ENCODE peak calls at places on chromosomes 1 and 21, in eight cellular contexts. Q, H, G, J, P, V, X and Z are unnamed samples.

GRCh38 chr1:12215562-12215961 is 14.3 kb upstream of the VPS13D start:
- DNase-seq in H (no peak), Q (no peak), V (no peak), J (no peak), P (no peak), X (no peak), G (no peak), Z (no peak)

GRCh38 chr1:13893456-13893855 is 193.5 kb downstream of the PRDM2 start:
- DNase-seq in H (no peak), Q (no peak), X (no peak), G (no peak), V (no peak), J (no peak), P (no peak), Z (no peak)

GRCh38 chr1:8816831-8817412 is 518 bp downstream of the RERE start:
- DNase-seq in X (no peak), V (peak), G (no peak), H (no peak), P (no peak), J (no peak), Q (peak), Z (no peak)

GRCh38 chr1:81186271-81186670 is 614.5 kb upstream of the ADGRL2 start:
- DNase-seq in Q (no peak), P (no peak), G (no peak), V (no peak), J (no peak), H (no peak), X (no peak), Z (peak)

GRCh38 chr1:222247081-222247480 is 300.8 kb downstream of the HHIPL2 start:
- DNase-seq in V (no peak), Q (no peak), P (no peak), X (no peak), G (no peak), J (no peak), H (no peak), Z (no peak)

GRCh38 chr1:15678578-15678977 is 5.5 kb upstream of the PLEKHM2 start:
- DNase-seq in H (no peak), V (no peak), P (no peak), J (no peak), G (peak), Q (peak), X (peak), Z (peak)

GRCh38 chr21:27315373-27315772 is 348.5 kb upstream of the ADAMTS5 start:
- DNase-seq in J (no peak), V (no peak), G (no peak), P (no peak), Q (no peak), H (no peak), X (no peak), Z (no peak)

GRCh38 chr1:154765970-154766369 is 104.1 kb downstream of the KCNN3 start:
- DNase-seq in X (peak), V (no peak), Q (peak), P (no peak), G (no peak), J (no peak), H (no peak), Z (peak)

GRCh38 chr1:205950280-205950679 is 7.0 kb upstream of the SLC26A9 start:
- DNase-seq in G (no peak), X (no peak), V (peak), H (no peak), J (no peak), Q (no peak), P (no peak), Z (peak)

GRCh38 chr1:202086579-202087350 is 36.0 kb upstream of the GPR37L1 start:
- DNase-seq in X (peak), V (no peak), Q (no peak), H (no peak), J (no peak), G (no peak), P (no peak), Z (no peak)

GRCh38 chr1:31859719-31860118 is 43.9 kb upstream of the SPOCD1 start:
- DNase-seq in X (no peak), Q (no peak), H (no peak), V (no peak), G (no peak), J (no peak), P (no peak), Z (no peak)

GRCh38 chr1:8061210-8061609 is 35.1 kb upstream of the ERRFI1 start:
- DNase-seq in X (no peak), P (no peak), Q (no peak), H (peak), J (no peak), V (no peak), G (peak), Z (peak)

GRCh38 chr1:7526196-7526866 is 244.8 kb upstream of the VAMP3 start:
- DNase-seq in X (no peak), J (no peak), P (no peak), V (no peak), H (no peak), G (no peak), Q (no peak), Z (peak)

GRCh38 chr1:180931529-180931928 is 18.8 kb downstream of the KIAA1614 start:
- DNase-seq in P (no peak), V (no peak), G (no peak), X (no peak), Q (no peak), H (no peak), J (no peak), Z (no peak)

GRCh38 chr1:228397454-228397786 is 9.2 kb downstream of the TRIM11 start:
- DNase-seq in V (no peak), P (no peak), X (peak), Q (peak), H (no peak), J (no peak), G (no peak), Z (no peak)

GRCh38 chr1:198741744-198742143 is 102.9 kb downstream of the PTPRC start:
- DNase-seq in V (no peak), H (no peak), X (peak), Q (no peak), G (peak), J (no peak), P (no peak), Z (no peak)

GRCh38 chr1:78491311-78492071 is 717 bp downstream of the PTGFR start:
- DNase-seq in G (no peak), Q (peak), P (no peak), J (no peak), V (peak), X (peak), H (peak), Z (peak)

GRCh38 chr1:112268408-112268807 is 127.6 kb upstream of the CTTNBP2NL start:
- DNase-seq in J (no peak), Q (no peak), H (no peak), X (no peak), G (no peak), V (no peak), P (no peak), Z (no peak)

GRCh38 chr1:238562376-238562775 is 671.7 kb upstream of the ZP4 start:
- DNase-seq in H (no peak), G (no peak), X (no peak), P (no peak), J (no peak), V (no peak), Q (no peak), Z (no peak)

GRCh38 chr21:40053007-40053406 is 185.8 kb downstream of the PCP4 start:
- DNase-seq in V (peak), P (peak), X (no peak), Q (peak), G (no peak), H (no peak), J (no peak), Z (no peak)

GRCh38 chr1:221782970-221783369 is 41.1 kb upstream of the DUSP10 start:
- DNase-seq in P (no peak), H (no peak), X (no peak), Q (no peak), G (no peak), V (no peak), J (no peak), Z (no peak)

GRCh38 chr1:3495776-3496745 is 41.6 kb downstream of the ARHGEF16 start:
- DNase-seq in G (no peak), P (no peak), J (no peak), H (no peak), Q (no peak), V (no peak), X (no peak), Z (no peak)

GRCh38 chr1:212712451-212713303 is 13.0 kb upstream of the BATF3 start:
- DNase-seq in Q (no peak), P (no peak), X (no peak), H (no peak), J (no peak), G (no peak), V (no peak), Z (no peak)

GRCh38 chr1:216222302-216222701 is 200.9 kb downstream of the USH2A start:
- DNase-seq in J (no peak), Q (no peak), X (no peak), H (no peak), P (no peak), V (no peak), G (peak), Z (no peak)

GRCh38 chr1:165365344-165365743 is 8.8 kb upstream of the LMX1A start:
- DNase-seq in Q (no peak), H (no peak), V (no peak), G (no peak), J (no peak), X (no peak), P (no peak), Z (peak)

GRCh38 chr1:182149411-182149965 is 88.0 kb upstream of the ZNF648 start:
- DNase-seq in V (peak), P (peak), Q (no peak), X (no peak), J (no peak), H (peak), G (no peak), Z (no peak)

GRCh38 chr1:10904396-10905358 is 107.8 kb upstream of the TARDBP start:
- DNase-seq in P (no peak), Q (peak), X (no peak), H (no peak), V (no peak), G (no peak), J (no peak), Z (no peak)

GRCh38 chr1:226738995-226739695 is at the start of gene ITPKB:
- DNase-seq in V (peak), P (no peak), H (no peak), X (no peak), G (peak), Q (peak), J (no peak), Z (peak)

GRCh38 chr1:63713627-63714481 is 60.0 kb upstream of the ROR1 start:
- DNase-seq in H (peak), X (peak), Q (no peak), J (no peak), P (no peak), G (peak), V (no peak), Z (no peak)

GRCh38 chr1:230807029-230807428 is 59.8 kb downstream of the CAPN9 start:
- DNase-seq in X (no peak), J (no peak), V (peak), H (peak), P (peak), G (no peak), Q (no peak), Z (no peak)

GRCh38 chr1:244068563-244068962 is 17.5 kb downstream of the ZBTB18 start:
- DNase-seq in G (no peak), Q (no peak), J (no peak), X (no peak), V (no peak), P (no peak), H (no peak), Z (no peak)

GRCh38 chr1:70910013-70910412 is 137.6 kb downstream of the PTGER3 start:
- DNase-seq in J (no peak), P (no peak), V (no peak), X (no peak), G (no peak), Q (no peak), H (no peak), Z (no peak)

GRCh38 chr1:21956720-21957552 is 19.8 kb upstream of the HSPG2 start:
- DNase-seq in G (no peak), V (no peak), J (no peak), Q (peak), H (peak), X (no peak), P (peak), Z (peak)

GRCh38 chr1:172909606-172910326 is 141.0 kb downstream of the TNFSF18 start:
- DNase-seq in J (no peak), G (peak), Q (no peak), H (no peak), P (no peak), X (no peak), V (no peak), Z (no peak)

GRCh38 chr1:209983953-209984352 is 45.9 kb downstream of the SYT14 start:
- DNase-seq in G (no peak), X (no peak), H (no peak), J (no peak), V (no peak), P (no peak), Q (no peak), Z (no peak)

GRCh38 chr1:209993061-209993830 is 55.2 kb downstream of the SYT14 start:
- DNase-seq in J (no peak), P (no peak), G (no peak), H (no peak), Q (no peak), V (no peak), X (no peak), Z (no peak)

GRCh38 chr1:209985002-209985401 is 47.0 kb downstream of the SYT14 start:
- DNase-seq in P (no peak), V (no peak), G (no peak), Q (no peak), H (no peak), X (no peak), J (no peak), Z (no peak)

GRCh38 chr1:209989525-209989924 is 51.5 kb downstream of the SYT14 start:
- DNase-seq in V (no peak), P (no peak), Q (no peak), J (no peak), H (no peak), G (no peak), X (no peak), Z (peak)

GRCh38 chr1:209988706-209989105 is 50.7 kb downstream of the SYT14 start:
- DNase-seq in J (no peak), Q (no peak), H (no peak), G (no peak), P (no peak), X (no peak), V (no peak), Z (no peak)
- TF ChIP-seq CTCF in J (no peak), Q (no peak), H (no peak), G (no peak), P (no peak), X (no peak), V (no peak), Z (no peak)

GRCh38 chr1:229625893-229626831 is at the start of the genes TAF5L and URB2:
- DNase-seq in H (peak), P (no peak), X (peak), Q (peak), G (peak), J (peak), V (peak), Z (peak)

GRCh38 chr1:229623838-229624237 is 2.1 kb downstream of the TAF5L start:
- DNase-seq in Q (no peak), X (no peak), H (no peak), P (no peak), V (no peak), J (no peak), G (no peak), Z (no peak)

GRCh38 chr1:229624906-229625871 is 733 bp downstream of the TAF5L start:
- DNase-seq in J (no peak), G (no peak), V (peak), H (no peak), Q (peak), X (peak), P (no peak), Z (peak)

GRCh38 chr1:229623225-229623624 is 2.7 kb downstream of the TAF5L start:
- DNase-seq in V (no peak), H (no peak), G (no peak), P (no peak), X (no peak), Q (no peak), J (no peak), Z (no peak)

GRCh38 chr1:229624521-229624905 is 1.4 kb downstream of the TAF5L start:
- DNase-seq in J (no peak), P (no peak), V (no peak), G (no peak), X (no peak), Q (no peak), H (no peak), Z (no peak)
- H3K27ac ChIP-seq in J (peak), P (peak), V (peak), G (peak), X (no peak), Q (no peak), H (peak), Z (peak)

DNA sequence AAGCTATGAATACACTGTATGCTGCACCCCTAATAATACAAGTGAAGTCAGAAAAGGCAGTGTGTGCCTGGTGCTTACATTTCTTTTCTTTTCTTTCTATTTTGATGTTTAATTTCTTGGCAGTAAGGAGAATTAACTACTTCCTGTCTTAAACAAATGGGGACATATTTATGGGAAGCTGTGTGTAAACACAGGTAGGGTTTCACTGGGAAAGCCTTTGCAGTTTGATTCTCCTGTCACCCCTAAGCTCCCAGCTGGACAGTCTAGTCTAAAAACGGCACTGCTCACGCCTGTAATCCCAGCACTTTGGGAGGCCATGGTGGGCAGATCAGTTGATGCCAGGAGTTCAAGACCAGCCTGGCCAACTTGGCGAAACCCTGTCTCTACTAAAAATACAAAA is 145.9 kb downstream of the MIS18A start:
- DNase-seq in Q (no peak), J (no peak), G (no peak), X (no peak), P (no peak), H (no peak), V (no peak), Z (no peak)
- TF ChIP-seq CTCF in Q (no peak), J (no peak), G (no peak), X (no peak), P (no peak), H (no peak), V (no peak), Z (no peak)

DNA sequence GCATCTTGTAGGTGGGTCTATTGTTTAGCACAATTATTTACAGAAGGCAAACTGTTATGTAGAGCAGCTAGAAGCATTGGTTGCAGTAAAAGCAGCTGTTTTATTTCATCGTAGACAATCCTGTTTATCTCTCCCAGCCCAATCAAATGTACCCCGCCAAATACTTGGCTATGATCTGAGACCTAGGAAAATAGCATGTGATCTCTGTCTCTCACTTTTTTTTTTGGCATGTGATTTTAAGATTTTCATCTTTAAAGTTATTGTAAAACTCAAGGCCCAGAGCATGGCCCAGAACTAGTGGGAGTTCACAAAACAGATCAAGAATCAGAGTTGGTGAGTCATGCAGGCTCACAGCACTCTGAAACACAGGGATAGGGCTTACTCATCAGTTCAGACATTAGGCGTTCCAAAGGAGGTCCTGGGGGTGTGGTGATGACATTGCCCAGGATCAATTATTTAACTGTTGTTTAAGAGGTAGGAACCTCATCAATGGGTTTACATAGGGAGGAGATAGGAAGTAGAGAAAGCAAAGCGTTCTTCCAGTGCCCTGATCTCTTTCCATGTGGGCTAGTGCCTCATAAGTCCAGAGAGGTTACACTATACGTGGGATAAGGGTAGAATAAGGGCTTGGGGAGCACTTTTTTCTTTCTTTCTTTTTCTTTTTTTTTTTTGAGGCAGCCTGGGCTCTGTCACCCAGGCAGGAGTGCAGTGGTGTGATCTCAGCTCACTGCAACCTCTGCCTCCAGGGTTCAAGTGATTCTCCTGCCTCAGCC is 40.3 kb downstream of the TBX19 start:
- DNase-seq in H (peak), J (no peak), V (no peak), X (no peak), P (peak), G (peak), Q (no peak), Z (peak)
- H3K27ac ChIP-seq in H (peak), J (no peak), V (no peak), X (no peak), P (no peak), G (peak), Q (peak), Z (no peak)

GRCh38 chr1:225737866-225738265 is 39.8 kb upstream of the SRP9 start:
- DNase-seq in V (no peak), H (no peak), X (no peak), J (no peak), P (no peak), Q (no peak), G (no peak), Z (no peak)
- TF ChIP-seq CTCF in V (no peak), H (no peak), X (no peak), J (no peak), P (no peak), Q (no peak), G (no peak), Z (no peak)